ENCODE peak calls at places on chromosome 19, in ten cellular contexts. One of them, this sample, is unnamed.

GRCh38 chr19:49447485-49448431 is 3.9 kb downstream of the PIH1D1 start:
- DNase-seq in activated CD4-positive, alpha-beta T cell treated with anti-CD3 and anti-CD28 coated beads, Interleukin-2, amount 50 U/mL, for 48 hours: peak
- DNase-seq in RPMI7951: peak
- DNase-seq in posterior cingulate gyrus: no peak
- DNase-seq in T-cell: no peak
- DNase-seq in non-pigmented ciliary epithelial cell: no peak
- DNase-seq in HS-27A: no peak
- DNase-seq in renal cortical epithelial cell: no peak
- DNase-seq in AG20443: no peak
- DNase-seq in breast epithelium: no peak
- DNase-seq in this sample: no peak

GRCh38 chr19:17770613-17771012 is 19.3 kb downstream of the FCHO1 start:
- DNase-seq in renal cortical epithelial cell: no peak
- DNase-seq in activated CD4-positive, alpha-beta T cell treated with anti-CD3 and anti-CD28 coated beads, Interleukin-2, amount 50 U/mL, for 48 hours: no peak
- DNase-seq in breast epithelium: no peak
- DNase-seq in non-pigmented ciliary epithelial cell: no peak
- DNase-seq in AG20443: no peak
- DNase-seq in T-cell: no peak
- DNase-seq in posterior cingulate gyrus: no peak
- DNase-seq in RPMI7951: no peak
- DNase-seq in HS-27A: no peak
- DNase-seq in this sample: no peak

GRCh38 chr19:12092065-12092867 is 27.7 kb downstream of the ZNF844 start:
- DNase-seq in HS-27A: peak
- DNase-seq in non-pigmented ciliary epithelial cell: peak
- DNase-seq in activated CD4-positive, alpha-beta T cell treated with anti-CD3 and anti-CD28 coated beads, Interleukin-2, amount 50 U/mL, for 48 hours: peak
- DNase-seq in renal cortical epithelial cell: peak
- DNase-seq in breast epithelium: peak
- DNase-seq in AG20443: peak
- DNase-seq in T-cell: no peak
- DNase-seq in posterior cingulate gyrus: peak
- DNase-seq in RPMI7951: peak
- DNase-seq in this sample: no peak

GRCh38 chr19:7513809-7514642 is 1.9 kb upstream of the ZNF358 start:
- DNase-seq in RPMI7951: no peak
- DNase-seq in AG20443: no peak
- DNase-seq in non-pigmented ciliary epithelial cell: no peak
- DNase-seq in renal cortical epithelial cell: no peak
- DNase-seq in breast epithelium: no peak
- DNase-seq in posterior cingulate gyrus: no peak
- DNase-seq in T-cell: no peak
- DNase-seq in HS-27A: no peak
- DNase-seq in activated CD4-positive, alpha-beta T cell treated with anti-CD3 and anti-CD28 coated beads, Interleukin-2, amount 50 U/mL, for 48 hours: no peak
- DNase-seq in this sample: no peak

GRCh38 chr19:31693131-31693700 is 344.0 kb upstream of the TSHZ3 start:
- DNase-seq in RPMI7951: no peak
- DNase-seq in posterior cingulate gyrus: no peak
- DNase-seq in T-cell: no peak
- DNase-seq in breast epithelium: no peak
- DNase-seq in HS-27A: no peak
- DNase-seq in AG20443: no peak
- DNase-seq in activated CD4-positive, alpha-beta T cell treated with anti-CD3 and anti-CD28 coated beads, Interleukin-2, amount 50 U/mL, for 48 hours: no peak
- DNase-seq in non-pigmented ciliary epithelial cell: no peak
- DNase-seq in renal cortical epithelial cell: no peak
- DNase-seq in this sample: no peak

GRCh38 chr19:36265856-36266374 is 51.0 kb downstream of the ZNF146 start:
- DNase-seq in HS-27A: no peak
- DNase-seq in RPMI7951: peak
- DNase-seq in AG20443: no peak
- DNase-seq in activated CD4-positive, alpha-beta T cell treated with anti-CD3 and anti-CD28 coated beads, Interleukin-2, amount 50 U/mL, for 48 hours: no peak
- DNase-seq in T-cell: no peak
- DNase-seq in renal cortical epithelial cell: no peak
- DNase-seq in breast epithelium: no peak
- DNase-seq in non-pigmented ciliary epithelial cell: no peak
- DNase-seq in posterior cingulate gyrus: no peak
- DNase-seq in this sample: no peak

GRCh38 chr19:3586707-3587346 is 1.5 kb downstream of the GIPC3 start:
- DNase-seq in T-cell: no peak
- DNase-seq in breast epithelium: no peak
- DNase-seq in AG20443: no peak
- DNase-seq in renal cortical epithelial cell: no peak
- DNase-seq in non-pigmented ciliary epithelial cell: no peak
- DNase-seq in RPMI7951: no peak
- DNase-seq in activated CD4-positive, alpha-beta T cell treated with anti-CD3 and anti-CD28 coated beads, Interleukin-2, amount 50 U/mL, for 48 hours: no peak
- DNase-seq in posterior cingulate gyrus: no peak
- DNase-seq in HS-27A: no peak
- DNase-seq in this sample: no peak

GRCh38 chr19:45498411-45499195 is at the start of gene PPM1N:
- DNase-seq in renal cortical epithelial cell: no peak
- DNase-seq in RPMI7951: peak
- DNase-seq in HS-27A: no peak
- DNase-seq in posterior cingulate gyrus: no peak
- DNase-seq in AG20443: peak
- DNase-seq in non-pigmented ciliary epithelial cell: no peak
- DNase-seq in T-cell: peak
- DNase-seq in activated CD4-positive, alpha-beta T cell treated with anti-CD3 and anti-CD28 coated beads, Interleukin-2, amount 50 U/mL, for 48 hours: peak
- DNase-seq in breast epithelium: no peak
- DNase-seq in this sample: no peak

GRCh38 chr19:46718934-46719551 is 2.1 kb upstream of the PRKD2 start:
- DNase-seq in AG20443: no peak
- DNase-seq in posterior cingulate gyrus: no peak
- DNase-seq in HS-27A: no peak
- DNase-seq in T-cell: no peak
- DNase-seq in non-pigmented ciliary epithelial cell: no peak
- DNase-seq in breast epithelium: no peak
- DNase-seq in renal cortical epithelial cell: no peak
- DNase-seq in RPMI7951: no peak
- DNase-seq in activated CD4-positive, alpha-beta T cell treated with anti-CD3 and anti-CD28 coated beads, Interleukin-2, amount 50 U/mL, for 48 hours: no peak
- DNase-seq in this sample: no peak

GRCh38 chr19:18537431-18537830 is 5.9 kb downstream of the FKBP8 start:
- DNase-seq in T-cell: no peak
- DNase-seq in activated CD4-positive, alpha-beta T cell treated with anti-CD3 and anti-CD28 coated beads, Interleukin-2, amount 50 U/mL, for 48 hours: no peak
- DNase-seq in HS-27A: no peak
- DNase-seq in breast epithelium: no peak
- DNase-seq in renal cortical epithelial cell: no peak
- DNase-seq in non-pigmented ciliary epithelial cell: no peak
- DNase-seq in posterior cingulate gyrus: no peak
- DNase-seq in AG20443: no peak
- DNase-seq in RPMI7951: no peak
- DNase-seq in this sample: no peak

GRCh38 chr19:16197188-16197621 is 506 bp upstream of the AP1M1 start:
- DNase-seq in non-pigmented ciliary epithelial cell: peak
- DNase-seq in T-cell: no peak
- DNase-seq in RPMI7951: peak
- DNase-seq in activated CD4-positive, alpha-beta T cell treated with anti-CD3 and anti-CD28 coated beads, Interleukin-2, amount 50 U/mL, for 48 hours: no peak
- DNase-seq in renal cortical epithelial cell: peak
- DNase-seq in AG20443: peak
- DNase-seq in HS-27A: peak
- DNase-seq in breast epithelium: no peak
- DNase-seq in posterior cingulate gyrus: no peak
- DNase-seq in this sample: no peak

GRCh38 chr19:12946092-12946845 is 607 bp downstream of the RAD23A start:
- DNase-seq in posterior cingulate gyrus: no peak
- DNase-seq in HS-27A: no peak
- DNase-seq in renal cortical epithelial cell: peak
- DNase-seq in breast epithelium: peak
- DNase-seq in AG20443: peak
- DNase-seq in RPMI7951: peak
- DNase-seq in activated CD4-positive, alpha-beta T cell treated with anti-CD3 and anti-CD28 coated beads, Interleukin-2, amount 50 U/mL, for 48 hours: peak
- DNase-seq in non-pigmented ciliary epithelial cell: peak
- DNase-seq in T-cell: no peak
- DNase-seq in this sample: no peak

GRCh38 chr19:39131255-39131755 is 5.7 kb downstream of the PAK4 start:
- DNase-seq in activated CD4-positive, alpha-beta T cell treated with anti-CD3 and anti-CD28 coated beads, Interleukin-2, amount 50 U/mL, for 48 hours: no peak
- DNase-seq in renal cortical epithelial cell: no peak
- DNase-seq in RPMI7951: no peak
- DNase-seq in posterior cingulate gyrus: no peak
- DNase-seq in non-pigmented ciliary epithelial cell: no peak
- DNase-seq in T-cell: no peak
- DNase-seq in HS-27A: no peak
- DNase-seq in breast epithelium: peak
- DNase-seq in AG20443: no peak
- DNase-seq in this sample: no peak

GRCh38 chr19:47623151-47623920 is 14.4 kb downstream of the BICRA start:
- DNase-seq in renal cortical epithelial cell: peak
- DNase-seq in non-pigmented ciliary epithelial cell: no peak
- DNase-seq in RPMI7951: no peak
- DNase-seq in breast epithelium: no peak
- DNase-seq in AG20443: no peak
- DNase-seq in posterior cingulate gyrus: no peak
- DNase-seq in HS-27A: no peak
- DNase-seq in T-cell: no peak
- DNase-seq in activated CD4-positive, alpha-beta T cell treated with anti-CD3 and anti-CD28 coated beads, Interleukin-2, amount 50 U/mL, for 48 hours: no peak
- DNase-seq in this sample: no peak

GRCh38 chr19:22783651-22784050 is 300 bp downstream of the ZNF99 start:
- DNase-seq in breast epithelium: no peak
- DNase-seq in RPMI7951: no peak
- DNase-seq in AG20443: no peak
- DNase-seq in HS-27A: no peak
- DNase-seq in non-pigmented ciliary epithelial cell: no peak
- DNase-seq in activated CD4-positive, alpha-beta T cell treated with anti-CD3 and anti-CD28 coated beads, Interleukin-2, amount 50 U/mL, for 48 hours: no peak
- DNase-seq in T-cell: no peak
- DNase-seq in renal cortical epithelial cell: no peak
- DNase-seq in posterior cingulate gyrus: no peak
- DNase-seq in this sample: no peak

GRCh38 chr19:41218615-41219507 is at the start of gene AXL:
- DNase-seq in RPMI7951: peak
- DNase-seq in posterior cingulate gyrus: peak
- DNase-seq in renal cortical epithelial cell: peak
- DNase-seq in activated CD4-positive, alpha-beta T cell treated with anti-CD3 and anti-CD28 coated beads, Interleukin-2, amount 50 U/mL, for 48 hours: no peak
- DNase-seq in HS-27A: peak
- DNase-seq in AG20443: peak
- DNase-seq in breast epithelium: peak
- DNase-seq in non-pigmented ciliary epithelial cell: peak
- DNase-seq in T-cell: no peak
- DNase-seq in this sample: no peak

GRCh38 chr19:55063492-55063843 is 520 bp upstream of the RDH13 start:
- DNase-seq in non-pigmented ciliary epithelial cell: no peak
- DNase-seq in AG20443: no peak
- DNase-seq in HS-27A: no peak
- DNase-seq in renal cortical epithelial cell: no peak
- DNase-seq in RPMI7951: no peak
- DNase-seq in posterior cingulate gyrus: no peak
- DNase-seq in breast epithelium: no peak
- DNase-seq in activated CD4-positive, alpha-beta T cell treated with anti-CD3 and anti-CD28 coated beads, Interleukin-2, amount 50 U/mL, for 48 hours: no peak
- DNase-seq in T-cell: no peak
- DNase-seq in this sample: no peak

GRCh38 chr19:48095637-48096175 is 14.9 kb downstream of the PLA2G4C start:
- DNase-seq in RPMI7951: no peak
- DNase-seq in renal cortical epithelial cell: no peak
- DNase-seq in HS-27A: no peak
- DNase-seq in breast epithelium: no peak
- DNase-seq in activated CD4-positive, alpha-beta T cell treated with anti-CD3 and anti-CD28 coated beads, Interleukin-2, amount 50 U/mL, for 48 hours: no peak
- DNase-seq in AG20443: no peak
- DNase-seq in non-pigmented ciliary epithelial cell: no peak
- DNase-seq in posterior cingulate gyrus: no peak
- DNase-seq in T-cell: no peak
- DNase-seq in this sample: no peak

GRCh38 chr19:55146648-55147218 is 2.3 kb downstream of the TNNT1 start:
- DNase-seq in T-cell: no peak
- DNase-seq in activated CD4-positive, alpha-beta T cell treated with anti-CD3 and anti-CD28 coated beads, Interleukin-2, amount 50 U/mL, for 48 hours: no peak
- DNase-seq in HS-27A: no peak
- DNase-seq in breast epithelium: no peak
- DNase-seq in RPMI7951: peak
- DNase-seq in AG20443: no peak
- DNase-seq in posterior cingulate gyrus: no peak
- DNase-seq in renal cortical epithelial cell: no peak
- DNase-seq in non-pigmented ciliary epithelial cell: no peak
- DNase-seq in this sample: no peak

GRCh38 chr19:6060600-6061391 is 49.5 kb downstream of the RFX2 start:
- DNase-seq in renal cortical epithelial cell: peak
- DNase-seq in T-cell: no peak
- DNase-seq in HS-27A: no peak
- DNase-seq in posterior cingulate gyrus: no peak
- DNase-seq in breast epithelium: peak
- DNase-seq in AG20443: peak
- DNase-seq in non-pigmented ciliary epithelial cell: no peak
- DNase-seq in RPMI7951: peak
- DNase-seq in activated CD4-positive, alpha-beta T cell treated with anti-CD3 and anti-CD28 coated beads, Interleukin-2, amount 50 U/mL, for 48 hours: no peak
- DNase-seq in this sample: no peak

GRCh38 chr19:28242317-28242927 is 970.5 kb downstream of the UQCRFS1 start:
- DNase-seq in AG20443: peak
- DNase-seq in T-cell: no peak
- DNase-seq in non-pigmented ciliary epithelial cell: no peak
- DNase-seq in RPMI7951: peak
- DNase-seq in renal cortical epithelial cell: peak
- DNase-seq in activated CD4-positive, alpha-beta T cell treated with anti-CD3 and anti-CD28 coated beads, Interleukin-2, amount 50 U/mL, for 48 hours: peak
- DNase-seq in posterior cingulate gyrus: peak
- DNase-seq in HS-27A: no peak
- DNase-seq in breast epithelium: no peak
- DNase-seq in this sample: no peak

GRCh38 chr19:30001794-30002193 is 59.8 kb downstream of the URI1 start:
- DNase-seq in AG20443: no peak
- DNase-seq in RPMI7951: peak
- DNase-seq in posterior cingulate gyrus: no peak
- DNase-seq in non-pigmented ciliary epithelial cell: peak
- DNase-seq in HS-27A: no peak
- DNase-seq in T-cell: no peak
- DNase-seq in breast epithelium: no peak
- DNase-seq in renal cortical epithelial cell: no peak
- DNase-seq in activated CD4-positive, alpha-beta T cell treated with anti-CD3 and anti-CD28 coated beads, Interleukin-2, amount 50 U/mL, for 48 hours: no peak
- DNase-seq in this sample: no peak

GRCh38 chr19:16951529-16951928 is 62.7 kb downstream of the F2RL3 start:
- DNase-seq in RPMI7951: peak
- DNase-seq in breast epithelium: no peak
- DNase-seq in HS-27A: no peak
- DNase-seq in T-cell: no peak
- DNase-seq in AG20443: no peak
- DNase-seq in non-pigmented ciliary epithelial cell: no peak
- DNase-seq in activated CD4-positive, alpha-beta T cell treated with anti-CD3 and anti-CD28 coated beads, Interleukin-2, amount 50 U/mL, for 48 hours: no peak
- DNase-seq in renal cortical epithelial cell: no peak
- DNase-seq in posterior cingulate gyrus: no peak
- DNase-seq in this sample: no peak

GRCh38 chr19:409006-409514 is at the start of gene C2CD4C:
- DNase-seq in HS-27A: no peak
- DNase-seq in breast epithelium: no peak
- DNase-seq in posterior cingulate gyrus: no peak
- DNase-seq in AG20443: peak
- DNase-seq in non-pigmented ciliary epithelial cell: no peak
- DNase-seq in T-cell: no peak
- DNase-seq in activated CD4-positive, alpha-beta T cell treated with anti-CD3 and anti-CD28 coated beads, Interleukin-2, amount 50 U/mL, for 48 hours: peak
- DNase-seq in renal cortical epithelial cell: no peak
- DNase-seq in RPMI7951: no peak
- DNase-seq in this sample: no peak

GRCh38 chr19:4523306-4524110 is 5.2 kb upstream of the PLIN4 start:
- DNase-seq in RPMI7951: peak
- DNase-seq in HS-27A: no peak
- DNase-seq in T-cell: no peak
- DNase-seq in AG20443: peak
- DNase-seq in posterior cingulate gyrus: peak
- DNase-seq in activated CD4-positive, alpha-beta T cell treated with anti-CD3 and anti-CD28 coated beads, Interleukin-2, amount 50 U/mL, for 48 hours: peak
- DNase-seq in breast epithelium: no peak
- DNase-seq in renal cortical epithelial cell: no peak
- DNase-seq in non-pigmented ciliary epithelial cell: no peak
- DNase-seq in this sample: no peak

GRCh38 chr19:40804783-40805242 is 5.8 kb downstream of the EGLN2 start:
- DNase-seq in activated CD4-positive, alpha-beta T cell treated with anti-CD3 and anti-CD28 coated beads, Interleukin-2, amount 50 U/mL, for 48 hours: no peak
- DNase-seq in breast epithelium: no peak
- DNase-seq in AG20443: no peak
- DNase-seq in RPMI7951: no peak
- DNase-seq in T-cell: no peak
- DNase-seq in posterior cingulate gyrus: no peak
- DNase-seq in renal cortical epithelial cell: no peak
- DNase-seq in non-pigmented ciliary epithelial cell: no peak
- DNase-seq in HS-27A: no peak
- DNase-seq in this sample: no peak

GRCh38 chr19:16435999-16436650 is 35.6 kb downstream of the EPS15L1 start:
- DNase-seq in AG20443: no peak
- DNase-seq in posterior cingulate gyrus: no peak
- DNase-seq in breast epithelium: no peak
- DNase-seq in non-pigmented ciliary epithelial cell: no peak
- DNase-seq in HS-27A: no peak
- DNase-seq in activated CD4-positive, alpha-beta T cell treated with anti-CD3 and anti-CD28 coated beads, Interleukin-2, amount 50 U/mL, for 48 hours: no peak
- DNase-seq in T-cell: no peak
- DNase-seq in RPMI7951: no peak
- DNase-seq in renal cortical epithelial cell: no peak
- DNase-seq in this sample: no peak

GRCh38 chr19:19209372-19209771 is 2.4 kb upstream of the NCAN start:
- DNase-seq in AG20443: no peak
- DNase-seq in T-cell: no peak
- DNase-seq in renal cortical epithelial cell: no peak
- DNase-seq in non-pigmented ciliary epithelial cell: no peak
- DNase-seq in activated CD4-positive, alpha-beta T cell treated with anti-CD3 and anti-CD28 coated beads, Interleukin-2, amount 50 U/mL, for 48 hours: no peak
- DNase-seq in RPMI7951: no peak
- DNase-seq in posterior cingulate gyrus: no peak
- DNase-seq in breast epithelium: no peak
- DNase-seq in HS-27A: no peak
- DNase-seq in this sample: no peak

This sample was measured in cerebellar nuclear complex.